ENCODE peak calls at places on chromosome 1, in seven cellular contexts. B, T, O, H, Y, Z and E are unnamed samples.

GRCh38 chr1:11781298-11781697 is 19.3 kb downstream of the C1orf167 start:
- DNase-seq in B (no peak), T (no peak), O (no peak), H (no peak), Y (no peak), Z (no peak), E (no peak)

GRCh38 chr1:8430476-8430875 is 112.6 kb downstream of the SLC45A1 start:
- DNase-seq in B (no peak), T (no peak), O (no peak), H (no peak), Y (no peak), Z (no peak), E (no peak)

GRCh38 chr1:246518456-246519205 is 11.6 kb upstream of the SMYD3 start:
- DNase-seq in B (no peak), T (no peak), O (no peak), H (no peak), Y (no peak), Z (no peak), E (no peak)

GRCh38 chr1:30885580-30886513 is 22.7 kb downstream of the SDC3 start:
- DNase-seq in B (no peak), T (no peak), O (no peak), H (no peak), Y (no peak), Z (no peak), E (no peak)

GRCh38 chr1:228276361-228276831 is 68.6 kb downstream of the OBSCN start:
- DNase-seq in B (no peak), T (no peak), O (no peak), H (no peak), Y (no peak), Z (no peak), E (no peak)

GRCh38 chr1:242132446-242132845 is 133.5 kb upstream of the MAP1LC3C start:
- DNase-seq in B (no peak), T (no peak), O (peak; percentile 1), H (no peak), Y (no peak), Z (no peak), E (no peak)

GRCh38 chr1:166032901-166033371 is 133.9 kb downstream of the FAM78B start:
- DNase-seq in B (no peak), T (no peak), O (no peak), H (no peak), Y (no peak), Z (no peak), E (no peak)

GRCh38 chr1:67748630-67749029 is 63.6 kb downstream of the GADD45A start:
- DNase-seq in B (no peak), T (peak; percentile 65), O (peak; percentile 88), H (no peak), Y (no peak), Z (no peak), E (no peak)

GRCh38 chr1:204304067-204304466 is 55.7 kb downstream of the PLEKHA6 start:
- DNase-seq in B (no peak), T (no peak), O (peak; percentile 25), H (no peak), Y (no peak), Z (no peak), E (no peak)